ENCODE peak calls at places on chromosomes 13 and 19, in four cellular contexts. L, A, D and N are unnamed samples.

GRCh38 chr19:18809149-18809978 is 18.3 kb upstream of the COMP start:
- DNase-seq in A (no peak), L (no peak), D (no peak), N (no peak)

GRCh38 chr13:51520524-51520923 is 63.7 kb upstream of the WDFY2 start:
- DNase-seq in D (no peak), A (peak), L (no peak), N (no peak)

GRCh38 chr13:27549406-27549981 is 70.8 kb downstream of the LNX2 start:
- DNase-seq in L (no peak), A (no peak), D (no peak), N (no peak)

GRCh38 chr19:17606786-17607185 is 51.3 kb downstream of the COLGALT1 start:
- DNase-seq in A (no peak), L (no peak), D (no peak), N (no peak)

GRCh38 chr13:111397202-111397880 is 76.9 kb downstream of the TEX29 start:
- DNase-seq in A (no peak), L (no peak), D (no peak), N (no peak)

GRCh38 chr13:26051231-26052135 is at the start of gene SHISA2:
- DNase-seq in D (no peak), A (no peak), L (no peak), N (peak)

GRCh38 chr19:1449467-1450442 is at the start of gene APC2:
- DNase-seq in D (no peak), L (peak), A (no peak), N (no peak)

GRCh38 chr19:20453424-20453938 is 112.1 kb downstream of the ZNF737 start:
- DNase-seq in D (no peak), A (no peak), L (no peak), N (peak)

GRCh38 chr13:39506559-39507390 is 96.2 kb downstream of the LHFPL6 start:
- DNase-seq in L (no peak), D (no peak), A (no peak), N (no peak)

GRCh38 chr19:23790641-23791488 is 32.2 kb upstream of the ZNF681 start:
- DNase-seq in A (no peak), D (no peak), L (no peak), N (no peak)

GRCh38 chr19:15199219-15199651 is 1.6 kb downstream of the NOTCH3 start:
- DNase-seq in L (no peak), A (no peak), D (no peak), N (no peak)

GRCh38 chr19:31408460-31409124 is 59.4 kb upstream of the TSHZ3 start:
- DNase-seq in D (no peak), L (no peak), A (no peak), N (no peak)

GRCh38 chr13:50126378-50127016 is 111.3 kb downstream of the KCNRG start:
- DNase-seq in D (no peak), L (no peak), A (peak), N (no peak)

GRCh38 chr19:41849067-41849466 is 4.2 kb downstream of the DMRTC2 start:
- DNase-seq in L (no peak), A (no peak), D (no peak), N (no peak)

GRCh38 chr13:96229356-96229755 is 139.4 kb downstream of the HS6ST3 start:
- DNase-seq in L (peak), A (peak), D (no peak), N (no peak)

GRCh38 chr19:2331601-2332246 is 3.2 kb downstream of the SPPL2B start:
- DNase-seq in A (no peak), L (no peak), D (no peak), N (no peak)

GRCh38 chr19:23509686-23510450 is 114.6 kb upstream of the ZNF91 start:
- DNase-seq in A (no peak), L (no peak), D (no peak), N (no peak)

GRCh38 chr19:5128932-5129389 is 160.0 kb downstream of the KDM4B start:
- DNase-seq in D (no peak), A (no peak), L (no peak), N (no peak)

GRCh38 chr13:113835461-113836274 is 28.2 kb downstream of the GAS6 start:
- DNase-seq in D (no peak), L (no peak), A (no peak), N (no peak)
- TF ChIP-seq CBX5 in D (no peak), L (no peak), A (no peak), N (no peak)

DNA sequence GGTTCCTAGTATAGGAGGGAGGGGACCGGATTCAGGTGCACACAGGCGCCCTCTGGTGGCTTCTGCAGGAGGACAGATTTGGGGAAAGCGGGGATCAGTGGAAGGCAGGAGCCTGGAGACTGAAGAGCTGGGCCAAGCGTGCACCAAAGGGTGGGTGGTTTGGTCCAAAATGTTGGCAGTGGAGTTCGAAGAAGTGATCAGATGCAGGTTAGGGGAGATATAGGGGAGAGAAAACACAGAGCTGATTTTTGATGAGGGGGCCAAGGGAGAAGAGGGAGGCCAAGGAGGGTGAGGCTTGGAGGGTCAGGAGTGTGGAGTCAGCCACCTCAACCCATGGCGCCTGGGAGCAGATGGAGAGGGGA is 6.8 kb upstream of the CARM1 start:
- DNase-seq in L (peak), A (peak), D (no peak), N (no peak)
- TF ChIP-seq CBX5 in L (no peak), A (no peak), D (no peak), N (no peak)

GRCh38 chr13:74487091-74487722 is 353.0 kb upstream of the KLF12 start:
- DNase-seq in D (no peak), A (no peak), L (no peak), N (no peak)

GRCh38 chr13:74485757-74486156 is 351.6 kb upstream of the KLF12 start:
- DNase-seq in L (no peak), A (no peak), D (no peak), N (no peak)
- TF ChIP-seq CBX5 in L (no peak), A (no peak), D (no peak), N (no peak)

GRCh38 chr13:42393573-42394360 is 121.8 kb downstream of the AKAP11 start:
- DNase-seq in D (no peak), L (no peak), A (no peak), N (no peak)

GRCh38 chr13:42392180-42392579 is 120.2 kb downstream of the AKAP11 start:
- DNase-seq in A (no peak), L (no peak), D (no peak), N (no peak)

GRCh38 chr13:42395066-42395821 is 123.3 kb downstream of the AKAP11 start:
- DNase-seq in L (no peak), A (no peak), D (no peak), N (no peak)

GRCh38 chr13:42394361-42395065 is 122.6 kb downstream of the AKAP11 start:
- DNase-seq in D (no peak), L (no peak), A (no peak), N (no peak)

DNA sequence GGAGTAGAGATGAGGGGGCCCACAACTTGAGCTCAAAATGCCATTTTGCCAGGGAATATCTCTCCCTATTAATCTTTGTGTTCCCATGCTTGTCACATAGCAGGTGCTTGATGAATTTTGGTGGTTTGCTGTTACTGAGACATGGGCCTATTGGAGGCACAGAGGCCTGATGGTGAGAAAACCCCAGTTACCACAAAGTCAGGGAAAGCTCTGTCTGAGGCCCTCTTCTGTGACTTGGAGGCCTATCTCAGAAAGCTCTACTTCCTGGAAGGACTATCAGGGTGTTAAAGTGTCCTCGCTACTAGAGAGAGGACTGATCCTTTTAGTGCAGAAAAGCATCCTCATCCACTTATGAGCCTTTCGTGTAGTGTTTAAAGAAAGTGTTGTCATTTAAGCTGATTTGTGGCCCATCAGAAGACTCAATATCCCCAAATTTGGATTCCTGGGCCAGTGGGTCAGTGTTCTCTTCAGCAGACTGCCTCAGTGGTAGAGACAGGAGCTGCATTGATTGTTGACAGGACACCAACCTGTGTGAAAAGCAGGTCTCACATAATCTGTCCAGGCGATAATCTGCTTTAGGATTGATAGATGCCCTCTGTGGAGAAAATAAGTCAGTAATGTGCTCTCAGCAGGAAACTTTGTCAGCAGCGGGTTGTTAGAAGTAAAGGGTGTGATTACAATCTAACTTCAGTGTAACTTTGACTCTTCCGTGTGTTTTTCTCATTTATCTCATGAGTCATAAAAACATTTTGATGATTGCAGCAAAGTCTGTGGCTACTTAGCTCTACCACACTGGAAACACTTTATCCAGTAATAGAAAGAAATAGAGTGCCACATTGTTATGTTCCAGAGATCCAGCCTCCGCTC is 121.0 kb downstream of the AKAP11 start:
- DNase-seq in A (no peak), D (no peak), L (no peak), N (no peak)
- TF ChIP-seq CBX5 in A (no peak), D (no peak), L (no peak), N (no peak)

GRCh38 chr19:35290381-35291135 is 1.4 kb upstream of the MAG start:
- DNase-seq in A (no peak), D (no peak), L (no peak), N (no peak)
- TF ChIP-seq CBX5 in A (no peak), D (no peak), L (no peak), N (no peak)

GRCh38 chr13:75353786-75354193 is 128.2 kb downstream of the TBC1D4 start:
- DNase-seq in A (no peak), L (no peak), D (no peak), N (no peak)
- TF ChIP-seq CBX5 in A (no peak), L (no peak), D (no peak), N (no peak)